ENCODE peak calls at places on chromosome 11, in four cellular contexts. F is NCI-H2029 treated with DMSO at 0.1 percent for 48 hours; Q is posterior vena cava; V is activated CD4-positive, alpha-beta T cell treated with anti-CD3 and anti-CD28 coated beads for 24 hours. Y is an unnamed sample.

GRCh38 chr11:43282607-43283440 is 29.0 kb upstream of the API5 start:
- DNase-seq in Q (no peak), F (no peak), V (peak), Y (peak)

GRCh38 chr11:71286701-71287643 is 34.6 kb upstream of the SHANK2 start:
- DNase-seq in Q (peak), V (no peak), F (no peak), Y (no peak)

GRCh38 chr11:6637871-6638270 is 17.7 kb downstream of the DCHS1 start:
- DNase-seq in Q (no peak), V (no peak), F (no peak), Y (no peak)

GRCh38 chr11:47099918-47100315 is 76.8 kb downstream of the ARFGAP2 start:
- DNase-seq in V (no peak), F (no peak), Q (no peak), Y (no peak)

GRCh38 chr11:36389811-36390210 is 93.7 kb downstream of the PRR5L start:
- DNase-seq in V (no peak), Q (no peak), F (no peak), Y (no peak)

GRCh38 chr11:36693139-36693845 is 95.3 kb upstream of the RAG2 start:
- DNase-seq in Q (no peak), F (no peak), V (no peak), Y (no peak)

GRCh38 chr11:59815754-59816153 is 5.2 kb upstream of the MRPL16 start:
- DNase-seq in V (no peak), F (no peak), Q (no peak), Y (no peak)

GRCh38 chr11:134346101-134346975 is 14.6 kb downstream of the GLB1L2 start:
- DNase-seq in V (no peak), F (no peak), Q (no peak), Y (no peak)

GRCh38 chr11:70305501-70305900 is 35.0 kb downstream of the PPFIA1 start:
- DNase-seq in V (no peak), Q (no peak), F (no peak), Y (no peak)

GRCh38 chr11:134139873-134140331 is 71.0 kb downstream of the JAM3 start:
- DNase-seq in Q (peak), V (peak), F (peak), Y (peak)

GRCh38 chr11:128515766-128516466 is 71.4 kb downstream of the ETS1 start:
- DNase-seq in V (no peak), Q (no peak), F (no peak), Y (no peak)

GRCh38 chr11:71406681-71407080 is 41.5 kb downstream of the DHCR7 start:
- DNase-seq in F (peak), Q (no peak), V (no peak), Y (no peak)

GRCh38 chr11:5611627-5612026 is 13.2 kb upstream of the TRIM34 start:
- DNase-seq in V (no peak), Q (no peak), F (no peak), Y (no peak)

GRCh38 chr11:128687321-128687720 is 6.6 kb upstream of the FLI1 start:
- DNase-seq in F (no peak), Q (peak), V (no peak), Y (no peak)

GRCh38 chr11:103651341-103651998 is 385.0 kb upstream of the DDI1 start:
- DNase-seq in Q (no peak), V (no peak), F (no peak), Y (no peak)

GRCh38 chr11:116481126-116481644 is 291.6 kb downstream of the BUD13 start:
- DNase-seq in Q (no peak), F (no peak), V (no peak), Y (no peak)

GRCh38 chr11:2089536-2090165 is 49.5 kb downstream of the IGF2 start:
- DNase-seq in V (peak), Q (no peak), F (no peak), Y (no peak)

GRCh38 chr11:72641900-72642814 is 32.1 kb downstream of the PDE2A start:
- DNase-seq in F (no peak), V (no peak), Q (no peak), Y (no peak)

GRCh38 chr11:86395061-86395551 is 20.4 kb downstream of the CCDC81 start:
- DNase-seq in Q (no peak), V (no peak), F (no peak), Y (no peak)

GRCh38 chr11:86577663-86578636 is 94.5 kb downstream of the ME3 start:
- DNase-seq in Q (peak), V (no peak), F (no peak), Y (no peak)

GRCh38 chr11:10601722-10602281 is 33.3 kb upstream of the LYVE1 start:
- DNase-seq in V (no peak), Q (peak), F (no peak), Y (no peak)

GRCh38 chr11:11588243-11588642 is 33.6 kb downstream of the GALNT18 start:
- DNase-seq in Q (no peak), F (no peak), V (no peak), Y (no peak)

GRCh38 chr11:123246749-123247497 is 51.9 kb upstream of the CLMP start:
- DNase-seq in V (peak), F (peak), Q (peak), Y (peak)

GRCh38 chr11:66289548-66290331 is 797 bp upstream of the YIF1A start:
- DNase-seq in V (peak), F (no peak), Q (peak), Y (peak)

GRCh38 chr11:83600656-83601055 is 314.5 kb upstream of the CCDC90B start:
- DNase-seq in F (no peak), Q (no peak), V (no peak), Y (no peak)

GRCh38 chr11:124310746-124311145 is 3.0 kb downstream of the OR8D1 start:
- DNase-seq in V (no peak), F (no peak), Q (no peak), Y (no peak)

GRCh38 chr11:74730601-74731260 is 495 bp downstream of the CHRDL2 start:
- DNase-seq in V (no peak), Q (no peak), F (no peak), Y (no peak)

GRCh38 chr11:133384731-133385130 is 147.6 kb downstream of the OPCML start:
- DNase-seq in Q (no peak), F (no peak), V (no peak), Y (no peak)

GRCh38 chr11:62847767-62848314 is 8.5 kb upstream of the WDR74 start:
- DNase-seq in F (no peak), Q (peak), V (no peak), Y (no peak)

GRCh38 chr11:111112614-111113013 is 132.9 kb upstream of the POU2AF2 start:
- DNase-seq in Q (no peak), V (no peak), F (no peak), Y (no peak)